ENCODE peak calls at places on chromosome 14, in six cellular contexts. One of them, this sample, is unnamed.

GRCh38 chr14:69906201-69906600 is 27.0 kb downstream of the SMOC1 start:
- DNase-seq in coronary artery: no peak
- DNase-seq in dorsolateral prefrontal cortex: no peak
- DNase-seq in OCI-LY7: no peak
- DNase-seq in osteoblast: no peak
- DNase-seq in CD4-positive, CD25-positive, alpha-beta regulatory T cell: no peak
- DNase-seq in this sample: no peak

GRCh38 chr14:89256273-89256672 is 160.8 kb downstream of the FOXN3 start:
- DNase-seq in coronary artery: peak
- DNase-seq in dorsolateral prefrontal cortex: no peak
- DNase-seq in OCI-LY7: no peak
- DNase-seq in osteoblast: no peak
- DNase-seq in CD4-positive, CD25-positive, alpha-beta regulatory T cell: no peak
- DNase-seq in this sample: no peak

GRCh38 chr14:99351166-99352007 is 79.4 kb upstream of the BCL11B start:
- DNase-seq in coronary artery: no peak
- DNase-seq in dorsolateral prefrontal cortex: no peak
- DNase-seq in OCI-LY7: no peak
- DNase-seq in osteoblast: peak
- DNase-seq in CD4-positive, CD25-positive, alpha-beta regulatory T cell: no peak
- DNase-seq in this sample: no peak

GRCh38 chr14:90615444-90616095 is 200.7 kb downstream of the TTC7B start:
- DNase-seq in coronary artery: no peak
- DNase-seq in dorsolateral prefrontal cortex: no peak
- DNase-seq in OCI-LY7: no peak
- DNase-seq in osteoblast: no peak
- DNase-seq in CD4-positive, CD25-positive, alpha-beta regulatory T cell: no peak
- DNase-seq in this sample: no peak

GRCh38 chr14:105064721-105065143 is 498 bp downstream of the GPR132 start:
- DNase-seq in coronary artery: peak
- DNase-seq in dorsolateral prefrontal cortex: no peak
- DNase-seq in OCI-LY7: no peak
- DNase-seq in osteoblast: peak
- DNase-seq in CD4-positive, CD25-positive, alpha-beta regulatory T cell: peak
- DNase-seq in this sample: peak

GRCh38 chr14:35398095-35398584 is 6.4 kb downstream of the NFKBIA start:
- DNase-seq in coronary artery: no peak
- DNase-seq in dorsolateral prefrontal cortex: no peak
- DNase-seq in OCI-LY7: peak
- DNase-seq in osteoblast: no peak
- DNase-seq in CD4-positive, CD25-positive, alpha-beta regulatory T cell: no peak
- DNase-seq in this sample: peak

GRCh38 chr14:52348796-52349195 is 34.7 kb downstream of the PTGER2 start:
- DNase-seq in coronary artery: no peak
- DNase-seq in dorsolateral prefrontal cortex: no peak
- DNase-seq in OCI-LY7: no peak
- DNase-seq in osteoblast: no peak
- DNase-seq in CD4-positive, CD25-positive, alpha-beta regulatory T cell: no peak
- DNase-seq in this sample: no peak

GRCh38 chr14:29028973-29029582 is 262.5 kb downstream of the FOXG1 start:
- DNase-seq in coronary artery: no peak
- DNase-seq in dorsolateral prefrontal cortex: no peak
- DNase-seq in OCI-LY7: no peak
- DNase-seq in osteoblast: no peak
- DNase-seq in CD4-positive, CD25-positive, alpha-beta regulatory T cell: no peak
- DNase-seq in this sample: peak

GRCh38 chr14:32252030-32252670 is 49.1 kb upstream of the RNU6-8 start:
- DNase-seq in coronary artery: no peak
- DNase-seq in dorsolateral prefrontal cortex: no peak
- DNase-seq in OCI-LY7: peak
- DNase-seq in osteoblast: no peak
- DNase-seq in CD4-positive, CD25-positive, alpha-beta regulatory T cell: peak
- DNase-seq in this sample: peak

GRCh38 chr14:21860172-21860571 is 186.6 kb upstream of the OR4E1 start:
- DNase-seq in coronary artery: no peak
- DNase-seq in dorsolateral prefrontal cortex: no peak
- DNase-seq in OCI-LY7: peak
- DNase-seq in osteoblast: no peak
- DNase-seq in CD4-positive, CD25-positive, alpha-beta regulatory T cell: peak
- DNase-seq in this sample: peak

GRCh38 chr14:89473569-89473968 is 56.5 kb upstream of the FOXN3 start:
- DNase-seq in coronary artery: no peak
- DNase-seq in dorsolateral prefrontal cortex: no peak
- DNase-seq in OCI-LY7: no peak
- DNase-seq in osteoblast: no peak
- DNase-seq in CD4-positive, CD25-positive, alpha-beta regulatory T cell: no peak
- DNase-seq in this sample: no peak

GRCh38 chr14:24708684-24709083 is 74.7 kb upstream of the GZMB start:
- DNase-seq in coronary artery: no peak
- DNase-seq in dorsolateral prefrontal cortex: no peak
- DNase-seq in OCI-LY7: no peak
- DNase-seq in osteoblast: peak
- DNase-seq in CD4-positive, CD25-positive, alpha-beta regulatory T cell: no peak
- DNase-seq in this sample: peak

GRCh38 chr14:103697601-103698379 is 17.5 kb downstream of the XRCC3 start:
- DNase-seq in coronary artery: no peak
- DNase-seq in dorsolateral prefrontal cortex: no peak
- DNase-seq in OCI-LY7: no peak
- DNase-seq in osteoblast: peak
- DNase-seq in CD4-positive, CD25-positive, alpha-beta regulatory T cell: no peak
- DNase-seq in this sample: no peak

GRCh38 chr14:72024043-72024407 is 91.8 kb downstream of the RGS6 start:
- DNase-seq in coronary artery: no peak
- DNase-seq in dorsolateral prefrontal cortex: no peak
- DNase-seq in OCI-LY7: peak
- DNase-seq in osteoblast: no peak
- DNase-seq in CD4-positive, CD25-positive, alpha-beta regulatory T cell: peak
- DNase-seq in this sample: peak

DNA sequence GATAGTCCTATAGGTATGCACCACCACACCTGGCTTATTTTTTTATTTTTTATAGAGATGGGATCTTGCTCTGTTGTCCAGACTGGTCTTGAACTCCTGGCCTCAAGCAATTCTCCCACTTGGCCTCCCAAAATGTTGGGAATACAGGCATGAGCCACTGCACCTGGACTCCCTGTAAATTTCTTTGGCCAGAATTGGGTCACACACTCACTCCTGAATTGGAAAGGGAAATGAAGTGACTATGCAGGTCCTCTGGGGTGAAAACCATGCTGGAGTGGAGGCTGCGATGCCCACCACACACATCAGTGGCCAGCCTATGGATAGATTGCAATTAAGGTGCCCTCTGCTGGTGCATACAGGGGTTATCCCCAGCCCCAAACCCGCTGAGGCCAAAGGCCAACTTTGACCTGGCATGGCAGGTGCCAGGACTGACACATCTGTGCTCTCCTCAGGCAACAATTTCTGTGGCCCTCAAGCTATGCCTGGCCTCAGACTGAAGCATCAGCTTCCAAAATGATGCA is 125.6 kb downstream of the SLC38A6 start:
- DNase-seq in coronary artery: no peak
- DNase-seq in dorsolateral prefrontal cortex: no peak
- DNase-seq in OCI-LY7: peak
- DNase-seq in osteoblast: no peak
- DNase-seq in CD4-positive, CD25-positive, alpha-beta regulatory T cell: no peak
- DNase-seq in this sample: peak
- H3K27ac ChIP-seq in coronary artery: no peak
- H3K27ac ChIP-seq in dorsolateral prefrontal cortex: no peak
- H3K27ac ChIP-seq in OCI-LY7: no peak
- H3K27ac ChIP-seq in osteoblast: no peak
- H3K27ac ChIP-seq in CD4-positive, CD25-positive, alpha-beta regulatory T cell: no peak
- H3K27ac ChIP-seq in this sample: no peak

GRCh38 chr14:94115631-94116030 is 5.1 kb downstream of the IFI27 start:
- DNase-seq in coronary artery: peak
- DNase-seq in dorsolateral prefrontal cortex: no peak
- DNase-seq in OCI-LY7: no peak
- DNase-seq in osteoblast: no peak
- DNase-seq in CD4-positive, CD25-positive, alpha-beta regulatory T cell: no peak
- DNase-seq in this sample: no peak
- H3K27ac ChIP-seq in coronary artery: peak
- H3K27ac ChIP-seq in dorsolateral prefrontal cortex: no peak
- H3K27ac ChIP-seq in OCI-LY7: no peak
- H3K27ac ChIP-seq in osteoblast: no peak
- H3K27ac ChIP-seq in CD4-positive, CD25-positive, alpha-beta regulatory T cell: no peak
- H3K27ac ChIP-seq in this sample: no peak

DNA sequence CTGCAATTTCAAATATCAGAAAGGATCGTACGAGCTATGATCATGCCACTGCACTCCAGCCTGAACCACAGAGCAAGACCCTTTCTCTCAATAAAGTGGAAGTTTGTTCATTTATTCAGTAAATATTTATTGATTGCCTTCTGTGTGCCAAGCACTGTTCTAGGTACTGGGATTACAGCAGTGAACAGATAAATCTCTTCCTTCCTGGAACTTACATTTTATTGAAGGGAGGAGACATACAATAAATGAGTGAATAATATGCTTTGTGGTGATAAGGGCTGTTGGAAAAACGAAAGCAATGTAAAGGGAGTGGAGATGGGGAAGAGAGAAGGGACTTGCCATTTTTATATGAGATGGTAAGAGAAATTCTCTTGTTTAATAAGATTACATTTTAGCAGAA is 1.6 kb downstream of the GSKIP start:
- DNase-seq in coronary artery: no peak
- DNase-seq in dorsolateral prefrontal cortex: no peak
- DNase-seq in OCI-LY7: no peak
- DNase-seq in osteoblast: no peak
- DNase-seq in CD4-positive, CD25-positive, alpha-beta regulatory T cell: no peak
- DNase-seq in this sample: no peak
- H3K27ac ChIP-seq in coronary artery: no peak
- H3K27ac ChIP-seq in dorsolateral prefrontal cortex: no peak
- H3K27ac ChIP-seq in OCI-LY7: no peak
- H3K27ac ChIP-seq in osteoblast: no peak
- H3K27ac ChIP-seq in CD4-positive, CD25-positive, alpha-beta regulatory T cell: no peak
- H3K27ac ChIP-seq in this sample: no peak

GRCh38 chr14:77114609-77115008 is 16.6 kb downstream of the CIPC start:
- DNase-seq in coronary artery: no peak
- DNase-seq in dorsolateral prefrontal cortex: no peak
- DNase-seq in OCI-LY7: no peak
- DNase-seq in osteoblast: no peak
- DNase-seq in CD4-positive, CD25-positive, alpha-beta regulatory T cell: no peak
- DNase-seq in this sample: no peak
- H3K27ac ChIP-seq in coronary artery: no peak
- H3K27ac ChIP-seq in dorsolateral prefrontal cortex: peak
- H3K27ac ChIP-seq in OCI-LY7: no peak
- H3K27ac ChIP-seq in osteoblast: no peak
- H3K27ac ChIP-seq in CD4-positive, CD25-positive, alpha-beta regulatory T cell: no peak
- H3K27ac ChIP-seq in this sample: no peak

GRCh38 chr14:96390965-96391292 is 999 bp upstream of the AK7 start:
- DNase-seq in coronary artery: no peak
- DNase-seq in dorsolateral prefrontal cortex: no peak
- DNase-seq in OCI-LY7: no peak
- DNase-seq in osteoblast: no peak
- DNase-seq in CD4-positive, CD25-positive, alpha-beta regulatory T cell: no peak
- DNase-seq in this sample: no peak
- H3K27ac ChIP-seq in coronary artery: peak
- H3K27ac ChIP-seq in dorsolateral prefrontal cortex: peak
- H3K27ac ChIP-seq in OCI-LY7: no peak
- H3K27ac ChIP-seq in osteoblast: no peak
- H3K27ac ChIP-seq in CD4-positive, CD25-positive, alpha-beta regulatory T cell: no peak
- H3K27ac ChIP-seq in this sample: no peak

GRCh38 chr14:58607131-58607531 is 30.6 kb upstream of the DACT1 start:
- DNase-seq in coronary artery: no peak
- DNase-seq in dorsolateral prefrontal cortex: no peak
- DNase-seq in OCI-LY7: no peak
- DNase-seq in osteoblast: no peak
- DNase-seq in CD4-positive, CD25-positive, alpha-beta regulatory T cell: no peak
- DNase-seq in this sample: no peak

GRCh38 chr14:58605465-58605864 is 32.3 kb upstream of the DACT1 start:
- DNase-seq in coronary artery: no peak
- DNase-seq in dorsolateral prefrontal cortex: no peak
- DNase-seq in OCI-LY7: no peak
- DNase-seq in osteoblast: no peak
- DNase-seq in CD4-positive, CD25-positive, alpha-beta regulatory T cell: no peak
- DNase-seq in this sample: no peak

GRCh38 chr14:58607571-58608317 is 30.0 kb upstream of the DACT1 start:
- DNase-seq in coronary artery: no peak
- DNase-seq in dorsolateral prefrontal cortex: no peak
- DNase-seq in OCI-LY7: no peak
- DNase-seq in osteoblast: no peak
- DNase-seq in CD4-positive, CD25-positive, alpha-beta regulatory T cell: no peak
- DNase-seq in this sample: no peak
- H3K27ac ChIP-seq in coronary artery: no peak
- H3K27ac ChIP-seq in dorsolateral prefrontal cortex: no peak
- H3K27ac ChIP-seq in OCI-LY7: no peak
- H3K27ac ChIP-seq in osteoblast: peak
- H3K27ac ChIP-seq in CD4-positive, CD25-positive, alpha-beta regulatory T cell: no peak
- H3K27ac ChIP-seq in this sample: peak

GRCh38 chr14:92786427-92786756 is 7.7 kb upstream of the GOLGA5 start:
- DNase-seq in coronary artery: no peak
- DNase-seq in dorsolateral prefrontal cortex: no peak
- DNase-seq in OCI-LY7: no peak
- DNase-seq in osteoblast: no peak
- DNase-seq in CD4-positive, CD25-positive, alpha-beta regulatory T cell: no peak
- DNase-seq in this sample: no peak
- H3K27ac ChIP-seq in coronary artery: peak
- H3K27ac ChIP-seq in dorsolateral prefrontal cortex: no peak
- H3K27ac ChIP-seq in OCI-LY7: no peak
- H3K27ac ChIP-seq in osteoblast: peak
- H3K27ac ChIP-seq in CD4-positive, CD25-positive, alpha-beta regulatory T cell: no peak
- H3K27ac ChIP-seq in this sample: no peak

DNA sequence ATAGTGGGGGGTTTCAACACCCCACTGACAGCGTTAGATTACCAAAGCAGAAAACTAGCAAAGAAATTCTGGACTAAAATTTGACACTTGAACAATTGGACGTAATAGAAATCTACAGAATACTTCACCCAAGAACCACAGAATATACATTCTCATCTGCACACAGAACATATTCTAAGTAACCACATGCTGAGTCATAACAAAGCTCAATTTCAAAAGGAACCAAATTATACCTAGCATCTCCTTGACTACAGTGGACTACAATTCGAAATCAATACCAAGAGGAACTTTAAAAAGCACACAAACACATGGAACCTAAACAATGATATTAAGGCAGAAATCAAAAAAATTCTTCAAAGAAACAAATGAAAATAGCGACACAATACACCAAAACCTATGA is 871.6 kb upstream of the MDGA2 start:
- DNase-seq in coronary artery: no peak
- DNase-seq in dorsolateral prefrontal cortex: no peak
- DNase-seq in OCI-LY7: no peak
- DNase-seq in osteoblast: no peak
- DNase-seq in CD4-positive, CD25-positive, alpha-beta regulatory T cell: no peak
- DNase-seq in this sample: no peak
- H3K27ac ChIP-seq in coronary artery: no peak
- H3K27ac ChIP-seq in dorsolateral prefrontal cortex: no peak
- H3K27ac ChIP-seq in OCI-LY7: no peak
- H3K27ac ChIP-seq in osteoblast: no peak
- H3K27ac ChIP-seq in CD4-positive, CD25-positive, alpha-beta regulatory T cell: no peak
- H3K27ac ChIP-seq in this sample: no peak